ENCODE peak calls at places on chromosome 14, in seven cellular contexts. T is PC-9, A is lower lobe of right lung, S is SK-N-SH, O is SJSA1, V is right lobe of liver, J is left lung. I is an unnamed sample.

GRCh38 chr14:49641697-49642129 is 6.7 kb upstream of the DNAAF2 start:
- DNase-seq in T (no peak), A (no peak), S (no peak), O (no peak), V (peak; percentile 83), J (no peak), I (no peak)

GRCh38 chr14:32121948-32122347 is 44.8 kb downstream of the ARHGAP5 start:
- DNase-seq in T (no peak), A (no peak), S (no peak), O (no peak), V (no peak), J (no peak), I (no peak)

GRCh38 chr14:41785696-41786095 is 179.0 kb downstream of the LRFN5 start:
- DNase-seq in T (no peak), A (no peak), S (no peak), O (no peak), V (no peak), J (no peak), I (no peak)

GRCh38 chr14:22251090-22251489 is 337.9 kb downstream of the DAD1 start:
- DNase-seq in T (no peak), A (no peak), S (no peak), O (no peak), V (no peak), J (no peak), I (no peak)

GRCh38 chr14:31038521-31039166 is 12.5 kb upstream of the STRN3 start:
- DNase-seq in T (no peak), A (no peak), S (peak; percentile 25), O (no peak), V (no peak), J (no peak), I (no peak)

GRCh38 chr14:93128785-93129459 is 13.2 kb upstream of the ITPK1 start:
- DNase-seq in T (peak; percentile 75), A (no peak), S (no peak), O (no peak), V (no peak), J (no peak), I (no peak)

GRCh38 chr14:90475298-90475697 is 78.5 kb downstream of the CALM1 start:
- DNase-seq in T (no peak), A (no peak), S (no peak), O (no peak), V (no peak), J (no peak), I (no peak)

GRCh38 chr14:65927871-65928270 is 515.3 kb downstream of the FUT8 start:
- DNase-seq in T (no peak), A (no peak), S (no peak), O (no peak), V (no peak), J (no peak), I (no peak)

GRCh38 chr14:22994762-22995275 is 12.5 kb upstream of the AJUBA start:
- DNase-seq in T (no peak), A (peak; percentile 61), S (peak; percentile 77), O (no peak), V (no peak), J (no peak), I (no peak)

GRCh38 chr14:93543766-93544165 is 113.0 kb downstream of the UNC79 start:
- DNase-seq in T (no peak), A (no peak), S (peak; percentile 42), O (no peak), V (no peak), J (no peak), I (no peak)

GRCh38 chr14:66662374-66662773 is 154.4 kb downstream of the GPHN start:
- DNase-seq in T (no peak), A (no peak), S (no peak), O (no peak), V (no peak), J (no peak), I (no peak)

GRCh38 chr14:73758392-73759182 is 44.4 kb upstream of the PNMA1 start:
- DNase-seq in T (peak; percentile 79), A (peak; percentile 86), S (peak; percentile 86), O (peak; percentile 68), V (peak; percentile 84), J (peak; percentile 93), I (no peak)

DNA sequence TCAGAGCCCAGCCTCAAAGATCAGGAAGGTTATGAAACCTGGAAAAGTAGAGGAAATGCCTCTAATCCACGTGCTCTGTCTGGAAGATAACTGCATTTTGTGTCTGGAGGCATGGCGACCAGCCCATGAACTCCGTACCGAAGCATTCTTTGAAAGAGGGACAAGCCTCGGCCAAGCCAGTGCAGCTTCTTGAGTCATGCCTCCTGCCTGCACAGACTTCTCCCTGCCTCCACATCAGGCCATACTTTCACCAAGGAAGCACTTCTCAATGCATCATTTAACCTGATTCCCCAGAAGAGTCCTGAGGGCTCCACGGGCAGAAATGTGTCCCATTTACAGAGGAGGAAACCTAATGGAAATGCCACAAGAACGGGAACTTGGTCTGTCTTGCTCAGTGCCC is 3.4 kb downstream of the ACTN1 start:
- DNase-seq in T (no peak), A (no peak), S (no peak), O (no peak), V (no peak), J (no peak), I (no peak)
- H3K4me3 ChIP-seq in T (peak overlapping the region; percentile 76), A (no peak overlapping the region), S (peak overlapping the region; percentile 96), O (peak overlapping the region; percentile 8), V (no peak overlapping the region), J (no peak overlapping the region), I (peak overlapping the region; percentile 92)

DNA sequence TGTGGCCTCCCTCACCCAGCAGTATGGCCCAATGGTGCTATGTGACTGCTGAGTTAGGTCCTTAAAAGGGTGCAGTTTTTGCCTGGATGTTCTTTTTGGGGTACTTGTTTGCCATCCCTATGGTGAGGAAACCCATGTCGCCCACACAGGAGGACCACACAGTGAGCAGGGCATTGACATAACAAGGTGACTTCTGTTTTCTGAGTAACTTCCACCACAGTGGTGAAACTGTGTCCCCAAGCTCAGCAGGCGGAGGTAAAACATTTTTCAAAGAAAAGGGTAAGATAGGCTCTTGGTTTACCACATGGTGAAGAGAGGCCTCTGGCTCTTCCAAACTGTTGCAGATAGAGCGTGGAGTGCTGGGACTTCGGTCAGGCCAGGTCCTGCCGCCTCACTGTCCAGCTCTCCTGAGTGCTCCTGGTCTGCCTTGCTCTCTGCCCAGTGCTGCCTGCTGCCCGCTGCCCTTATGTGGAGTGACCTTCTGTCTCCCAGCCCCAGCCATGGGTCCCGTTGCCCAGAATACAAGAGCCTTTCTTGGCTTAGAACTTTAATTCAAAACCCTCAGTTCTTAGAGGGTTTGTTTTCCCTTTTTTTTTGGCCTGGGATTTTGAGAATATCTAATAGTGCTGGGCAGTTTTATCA is 54.0 kb downstream of the TRAF3 start:
- DNase-seq in T (no peak), A (no peak), S (no peak), O (no peak), V (no peak), J (no peak), I (no peak)
- H3K4me3 ChIP-seq in T (no peak overlapping the region), A (no peak overlapping the region), S (no peak overlapping the region), O (no peak overlapping the region), V (no peak overlapping the region), J (no peak overlapping the region), I (no peak overlapping the region)

GRCh38 chr14:101844752-101845151 is 83.2 kb downstream of the PPP2R5C start:
- DNase-seq in T (no peak), A (no peak), S (no peak), O (no peak), V (no peak), J (no peak), I (no peak)

GRCh38 chr14:101845496-101845895 is 84.0 kb downstream of the PPP2R5C start:
- DNase-seq in T (no peak), A (no peak), S (no peak), O (no peak), V (no peak), J (no peak), I (no peak)

GRCh38 chr14:101844219-101844618 is 82.7 kb downstream of the PPP2R5C start:
- DNase-seq in T (no peak), A (no peak), S (no peak), O (no peak), V (no peak), J (no peak), I (no peak)

GRCh38 chr14:101843038-101843437 is 81.5 kb downstream of the PPP2R5C start:
- DNase-seq in T (no peak), A (no peak), S (no peak), O (no peak), V (no peak), J (no peak), I (no peak)

DNA sequence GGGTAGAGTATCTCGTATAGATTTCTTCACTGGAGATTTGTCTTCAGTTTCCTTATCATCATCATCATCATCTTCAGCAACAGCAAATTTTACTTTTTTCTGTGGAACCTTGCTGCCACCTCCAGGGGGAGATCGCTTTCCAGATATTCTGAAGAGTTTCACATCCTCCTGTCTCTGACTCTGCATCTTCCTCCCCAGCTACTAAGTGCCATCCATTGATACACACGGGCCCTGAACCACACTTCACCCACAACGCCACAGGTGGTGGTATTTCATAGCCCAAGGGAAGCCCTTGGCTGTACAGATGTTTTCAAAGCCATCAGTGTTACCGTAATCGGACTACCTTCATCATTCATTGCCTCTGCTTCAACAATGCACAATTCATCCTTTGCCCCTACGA is 82.2 kb downstream of the PPP2R5C start:
- DNase-seq in T (no peak), A (no peak), S (no peak), O (no peak), V (no peak), J (no peak), I (no peak)
- H3K4me3 ChIP-seq in T (no peak overlapping the region), A (no peak overlapping the region), S (no peak overlapping the region), O (no peak overlapping the region), V (no peak overlapping the region), J (no peak overlapping the region), I (no peak overlapping the region)

DNA sequence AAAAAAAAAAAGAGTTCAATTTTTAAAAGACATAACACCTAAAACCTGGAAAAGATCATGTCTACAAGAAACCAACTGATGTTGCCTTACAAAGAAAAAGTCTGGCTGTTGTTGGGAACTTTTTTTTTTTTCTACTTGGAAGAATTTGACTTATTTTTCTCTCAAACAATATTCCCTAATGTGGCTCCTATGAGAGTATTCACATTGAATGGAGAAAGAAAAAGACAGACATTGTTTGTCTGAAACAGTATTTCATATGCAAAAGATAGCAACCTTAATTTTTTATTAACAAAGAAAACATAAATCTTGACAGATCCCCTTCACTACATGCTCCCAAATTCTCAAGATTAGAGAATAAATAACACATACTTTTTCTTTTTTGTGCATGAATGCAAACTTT is 5.0 kb upstream of the OTX2 start:
- DNase-seq in T (no peak), A (no peak), S (no peak), O (no peak), V (no peak), J (no peak), I (no peak)
- H3K4me3 ChIP-seq in T (no peak overlapping the region), A (no peak overlapping the region), S (no peak overlapping the region), O (no peak overlapping the region), V (no peak overlapping the region), J (no peak overlapping the region), I (no peak overlapping the region)